ENCODE peak calls at places on chromosome 12, in seven cellular contexts. L is MM.1S; P is heart left ventricle; W is hepatocyte; G is GM12878; Y is CD8-positive, alpha-beta T cell; S is bronchial epithelial cell. U is an unnamed sample.

GRCh38 chr12:52307836-52308806 is 13.1 kb downstream of the KRT83 start:
- DNase-seq in L (no peak), P (peak; percentile 43), W (peak; percentile 85), G (no peak), Y (no peak), S (peak; percentile 31), U (peak; percentile 56)

GRCh38 chr12:124174406-124174805 is 120.5 kb upstream of the RFLNA start:
- DNase-seq in L (no peak), P (no peak), W (no peak), G (no peak), Y (no peak), S (no peak), U (no peak)

GRCh38 chr12:94262228-94263010 is 114.0 kb downstream of the PLXNC1 start:
- DNase-seq in L (no peak), P (peak; percentile 91), W (peak; percentile 91), G (no peak), Y (peak; percentile 86), S (peak; percentile 74), U (peak; percentile 93)

GRCh38 chr12:109735051-109735521 is 21.5 kb downstream of the FAM222A start:
- DNase-seq in L (no peak), P (peak; percentile 5), W (no peak), G (no peak), Y (no peak), S (no peak), U (no peak)

GRCh38 chr12:121598672-121599287 is 18.0 kb upstream of the KDM2B start:
- DNase-seq in L (no peak), P (no peak), W (no peak), G (no peak), Y (no peak), S (no peak), U (no peak)

GRCh38 chr12:110345963-110346362 is 57.5 kb downstream of the ANAPC7 start:
- DNase-seq in L (no peak), P (no peak), W (no peak), G (no peak), Y (no peak), S (no peak), U (peak; percentile 78)

GRCh38 chr12:130879212-130879686 is 7.4 kb downstream of the RAN start:
- DNase-seq in L (peak; percentile 78), P (no peak), W (no peak), G (peak; percentile 69), Y (no peak), S (no peak), U (no peak)

GRCh38 chr12:1800646-1801284 is 19.6 kb upstream of the LRTM2 start:
- DNase-seq in L (no peak), P (peak; percentile 69), W (no peak), G (no peak), Y (peak; percentile 54), S (no peak), U (peak; percentile 53)

GRCh38 chr12:70467476-70467875 is 101.4 kb downstream of the KCNMB4 start:
- DNase-seq in L (no peak), P (no peak), W (no peak), G (no peak), Y (no peak), S (no peak), U (no peak)

DNA sequence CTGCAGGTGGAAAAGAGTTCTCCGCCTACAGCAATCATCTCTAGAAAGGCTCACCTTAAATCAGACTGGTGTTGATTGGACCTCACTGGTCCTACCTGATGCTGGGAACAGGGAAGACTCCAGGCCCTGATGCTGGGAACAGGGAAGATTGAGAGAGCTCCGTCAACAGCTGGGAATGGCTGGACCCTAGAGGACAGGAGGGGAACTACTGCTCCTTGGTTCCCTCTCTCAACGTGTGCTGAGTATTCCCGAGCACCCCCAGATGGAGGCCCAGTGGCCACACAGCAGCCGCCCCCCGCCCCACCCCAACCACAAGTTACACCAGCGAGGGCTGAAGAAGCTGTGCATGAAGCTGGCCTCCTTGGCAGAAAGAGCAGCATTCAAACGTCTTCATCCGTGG is 240.3 kb downstream of the SLC15A4 start:
- DNase-seq in L (no peak), P (no peak), W (no peak), G (no peak), Y (no peak), S (no peak), U (no peak)
- TF ChIP-seq CTCF in L (no peak), P (no peak), W (peak; percentile 14), G (peak; percentile 14), Y (no peak), S (no peak), U (peak; percentile 46)

DNA sequence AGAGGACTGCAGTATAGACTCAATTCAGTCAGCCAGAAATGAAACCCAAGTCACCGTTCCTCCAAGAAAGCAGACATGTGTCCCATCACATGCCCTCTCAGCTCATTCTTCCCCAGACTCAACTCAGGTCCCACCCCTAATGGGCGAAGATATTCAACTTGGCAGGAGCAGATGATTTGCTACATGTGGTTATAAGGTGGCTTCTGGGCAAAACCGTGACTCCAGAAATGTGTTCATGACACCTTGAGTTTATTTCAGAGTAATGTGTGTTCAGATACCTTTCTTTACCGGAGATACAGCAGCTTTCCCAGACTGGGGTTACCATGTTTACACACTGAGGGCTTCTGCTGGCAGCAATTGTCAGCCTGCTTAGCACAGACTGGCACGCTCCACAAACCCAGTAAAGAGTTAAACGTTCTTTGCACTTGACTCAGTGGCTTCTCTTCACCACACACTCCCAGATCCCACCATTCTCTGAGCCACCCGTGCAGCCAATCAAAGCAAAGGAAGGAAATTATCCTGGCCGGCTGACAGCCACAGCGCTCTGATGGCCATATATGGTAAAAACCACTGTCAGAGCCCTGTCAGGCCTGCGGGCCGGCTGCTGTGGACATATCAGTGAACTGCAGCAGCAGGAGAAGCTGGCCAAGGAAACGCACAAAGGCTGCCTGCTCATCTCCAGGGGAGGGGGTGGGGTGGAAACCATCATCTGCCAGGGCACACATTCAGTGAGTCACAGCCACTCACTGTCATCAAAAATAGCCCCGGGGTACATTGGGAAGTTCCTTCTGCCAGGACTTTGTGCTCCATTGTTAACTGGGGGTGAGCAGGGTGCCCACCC is 39.9 kb downstream of the CORO1C start:
- DNase-seq in L (peak; percentile 93), P (peak; percentile 98), W (peak; percentile 96), G (peak; percentile 63), Y (peak; percentile 69), S (peak; percentile 97), U (peak; percentile 94)
- TF ChIP-seq CTCF in L (peak; percentile 45), P (peak; percentile 34), W (no peak), G (peak; percentile 24), Y (no peak), S (peak; percentile 27), U (no peak)

GRCh38 chr12:106910202-106910601 is 45.5 kb upstream of the TMEM263 start:
- DNase-seq in L (peak; percentile 54), P (no peak), W (no peak), G (peak; percentile 84), Y (no peak), S (no peak), U (peak; percentile 21)

GRCh38 chr12:106907846-106908245 is 47.9 kb upstream of the TMEM263 start:
- DNase-seq in L (no peak), P (no peak), W (no peak), G (no peak), Y (no peak), S (no peak), U (no peak)

GRCh38 chr12:106906715-106907114 is 49.0 kb upstream of the TMEM263 start:
- DNase-seq in L (no peak), P (no peak), W (no peak), G (no peak), Y (no peak), S (peak; percentile 8), U (no peak)

GRCh38 chr12:106908561-106908960 is 47.1 kb upstream of the TMEM263 start:
- DNase-seq in L (no peak), P (no peak), W (no peak), G (no peak), Y (no peak), S (no peak), U (no peak)

DNA sequence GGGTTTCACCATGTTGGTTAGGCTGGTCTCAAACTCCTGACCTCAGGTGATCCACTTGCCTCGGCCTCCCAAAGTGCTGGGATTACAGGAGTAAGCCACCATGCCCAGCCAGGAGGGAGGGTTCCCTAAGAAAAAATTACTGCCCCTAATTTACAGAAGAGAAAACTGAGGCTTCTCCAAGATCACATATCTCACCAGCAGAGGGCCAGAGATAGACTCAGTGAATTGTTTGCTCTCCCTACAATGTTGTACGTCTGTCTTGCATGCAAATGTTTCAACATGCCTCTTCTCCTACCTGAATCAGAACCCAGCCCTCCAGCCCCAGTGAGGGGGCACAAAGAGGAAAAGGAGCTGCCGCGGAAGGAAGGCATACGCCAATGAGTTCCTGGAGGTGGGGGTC is 48.3 kb upstream of the TMEM263 start:
- DNase-seq in L (no peak), P (no peak), W (no peak), G (no peak), Y (no peak), S (no peak), U (no peak)
- TF ChIP-seq CTCF in L (no peak), P (no peak), W (no peak), G (peak; percentile 46), Y (no peak), S (no peak), U (peak; percentile 16)

GRCh38 chr12:3531496-3531895 is 40.5 kb downstream of the PRMT8 start:
- DNase-seq in L (no peak), P (no peak), W (no peak), G (no peak), Y (peak; percentile 35), S (no peak), U (no peak)
- TF ChIP-seq CTCF in L (no peak), P (no peak), W (no peak), G (no peak), Y (no peak), S (no peak), U (no peak)

GRCh38 chr12:113645183-113645582 is 173.5 kb upstream of the LHX5 start:
- DNase-seq in L (no peak), P (no peak), W (no peak), G (no peak), Y (no peak), S (no peak), U (no peak)
- TF ChIP-seq CTCF in L (no peak), P (no peak), W (no peak), G (no peak), Y (no peak), S (no peak), U (no peak)

DNA sequence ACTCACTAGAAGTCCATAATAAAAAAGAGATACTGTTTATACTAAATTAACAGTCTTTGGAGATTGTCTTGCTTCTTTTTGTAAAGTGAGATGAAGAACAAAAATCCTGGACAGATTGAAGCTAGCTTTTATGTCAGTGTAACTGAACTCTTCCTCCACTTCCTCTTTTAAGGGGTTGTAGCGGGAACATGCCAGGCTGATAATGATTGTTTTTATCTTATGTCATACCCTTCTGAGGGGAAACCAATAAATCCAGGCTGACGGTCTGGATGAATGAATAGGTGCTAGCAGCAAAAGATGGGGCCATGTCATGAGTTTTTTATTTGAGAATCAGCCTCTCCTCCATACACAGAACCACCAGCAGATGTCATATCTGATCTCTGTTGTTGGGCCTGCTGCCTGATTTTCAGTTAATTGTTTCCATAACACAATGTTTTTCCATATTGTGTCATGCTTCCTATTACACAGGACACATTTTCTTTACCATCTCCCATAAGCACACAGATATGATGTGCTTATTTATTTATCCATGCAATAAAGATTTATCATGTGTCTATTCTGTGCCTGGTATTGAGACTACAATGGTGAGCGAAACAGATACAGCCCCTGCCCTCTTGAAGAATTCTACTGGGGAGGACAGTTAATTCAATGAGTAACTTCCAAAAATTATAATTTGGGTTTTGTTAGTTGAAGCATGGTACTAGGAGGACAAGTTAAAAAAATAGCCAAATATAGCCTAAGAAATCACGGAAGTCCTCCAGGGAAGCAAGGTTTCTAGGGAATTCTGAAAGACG is 33.5 kb upstream of the CRY1 start:
- DNase-seq in L (no peak), P (no peak), W (peak; percentile 16), G (no peak), Y (no peak), S (peak; percentile 23), U (peak; percentile 41)
- TF ChIP-seq CTCF in L (peak; percentile 17), P (no peak), W (peak; percentile 52), G (peak; percentile 10), Y (peak; percentile 23), S (peak; percentile 51), U (peak; percentile 47)